ENCODE peak calls at places on chromosomes 4 and X, in five cellular contexts. One of them, this sample, is unnamed.
A peak's percentile ranks its signal among the peaks of the same experiment; 100 is the strongest.

GRCh38 chr4:22071749-22072148 is 123.2 kb upstream of the KCNIP4 start:
- DNase-seq in neuronal stem cell: no peak
- DNase-seq in mesenchymal stem cell: no peak
- DNase-seq in IMR-90: no peak
- DNase-seq in H9: no peak
- DNase-seq in this sample: peak; percentile 36

GRCh38 chr4:105061136-105061696 is 85.5 kb upstream of the TET2 start:
- DNase-seq in neuronal stem cell: peak; percentile 20
- DNase-seq in H9: peak; percentile 32
- DNase-seq in IMR-90: peak; percentile 5
- DNase-seq in mesenchymal stem cell: no peak
- DNase-seq in this sample: peak; percentile 33

GRCh38 chr4:147088141-147088540 is 142.5 kb upstream of the TTC29 start:
- DNase-seq in neuronal stem cell: no peak
- DNase-seq in H9: no peak
- DNase-seq in mesenchymal stem cell: no peak
- DNase-seq in IMR-90: peak; percentile 16
- DNase-seq in this sample: no peak

GRCh38 chr4:147938481-147938880 is 206.6 kb downstream of the ARHGAP10 start:
- DNase-seq in neuronal stem cell: peak; percentile 61
- DNase-seq in mesenchymal stem cell: no peak
- DNase-seq in H9: no peak
- DNase-seq in IMR-90: no peak
- DNase-seq in this sample: no peak

GRCh38 chr4:172680701-172681100 is 487.9 kb upstream of the GALNT7 start:
- DNase-seq in IMR-90: peak; percentile 12
- DNase-seq in neuronal stem cell: no peak
- DNase-seq in H9: no peak
- DNase-seq in mesenchymal stem cell: peak; percentile 6
- DNase-seq in this sample: no peak

GRCh38 chr4:67320645-67321044 is 224.7 kb downstream of the CENPC start:
- DNase-seq in mesenchymal stem cell: no peak
- DNase-seq in IMR-90: no peak
- DNase-seq in neuronal stem cell: no peak
- DNase-seq in H9: no peak
- DNase-seq in this sample: no peak

GRCh38 chr4:95835672-95836071 is 4.2 kb upstream of the PDHA2 start:
- DNase-seq in mesenchymal stem cell: peak; percentile 22
- DNase-seq in IMR-90: no peak
- DNase-seq in neuronal stem cell: peak; percentile 24
- DNase-seq in H9: peak; percentile 35
- DNase-seq in this sample: peak; percentile 23

GRCh38 chr4:184583738-184584502 is 65.3 kb downstream of the CASP3 start:
- DNase-seq in mesenchymal stem cell: no peak
- DNase-seq in H9: no peak
- DNase-seq in IMR-90: no peak
- DNase-seq in neuronal stem cell: no peak
- DNase-seq in this sample: no peak

GRCh38 chr4:39855909-39856512 is 121.7 kb downstream of the PDS5A start:
- DNase-seq in neuronal stem cell: no peak
- DNase-seq in IMR-90: peak; percentile 48
- DNase-seq in H9: no peak
- DNase-seq in mesenchymal stem cell: peak; percentile 34
- DNase-seq in this sample: peak; percentile 73

GRCh38 chrX:103362504-103362903 is 6.2 kb downstream of the TCEAL9 start:
- DNase-seq in mesenchymal stem cell: peak; percentile 34
- DNase-seq in neuronal stem cell: no peak
- DNase-seq in IMR-90: peak; percentile 57
- DNase-seq in H9: no peak
- DNase-seq in this sample: peak; percentile 70

GRCh38 chr4:1058997-1059665 is 47.7 kb downstream of the FGFRL1 start:
- DNase-seq in H9: peak; percentile 27
- DNase-seq in mesenchymal stem cell: no peak
- DNase-seq in neuronal stem cell: no peak
- DNase-seq in IMR-90: no peak
- DNase-seq in this sample: no peak

GRCh38 chr4:169253904-169254303 is 16.9 kb downstream of the SH3RF1 start:
- DNase-seq in neuronal stem cell: no peak
- DNase-seq in mesenchymal stem cell: peak; percentile 74
- DNase-seq in H9: no peak
- DNase-seq in IMR-90: peak; percentile 94
- DNase-seq in this sample: no peak

GRCh38 chr4:148090503-148091476 is 351.4 kb downstream of the NR3C2 start:
- DNase-seq in mesenchymal stem cell: no peak
- DNase-seq in IMR-90: no peak
- DNase-seq in H9: no peak
- DNase-seq in neuronal stem cell: no peak
- DNase-seq in this sample: no peak

GRCh38 chr4:73669410-73670183 is 49.4 kb upstream of the RASSF6 start:
- DNase-seq in H9: no peak
- DNase-seq in IMR-90: no peak
- DNase-seq in neuronal stem cell: no peak
- DNase-seq in mesenchymal stem cell: no peak
- DNase-seq in this sample: no peak

GRCh38 chrX:1578511-1579173 is 12.8 kb upstream of the AKAP17A start:
- DNase-seq in neuronal stem cell: no peak
- DNase-seq in H9: no peak
- DNase-seq in IMR-90: no peak
- DNase-seq in mesenchymal stem cell: no peak
- DNase-seq in this sample: no peak

GRCh38 chrX:112841114-112841819 is 636 bp upstream of the AMOT start:
- DNase-seq in neuronal stem cell: peak; percentile 73
- DNase-seq in mesenchymal stem cell: peak; percentile 84
- DNase-seq in H9: peak; percentile 92
- DNase-seq in IMR-90: peak; percentile 87
- DNase-seq in this sample: peak; percentile 76

GRCh38 chrX:53732797-53733196 is 46.3 kb upstream of the HUWE1 start:
- DNase-seq in H9: no peak
- DNase-seq in neuronal stem cell: no peak
- DNase-seq in mesenchymal stem cell: no peak
- DNase-seq in IMR-90: no peak
- DNase-seq in this sample: no peak

GRCh38 chrX:23616361-23616760 is 50.9 kb upstream of the PRDX4 start:
- DNase-seq in H9: no peak
- DNase-seq in mesenchymal stem cell: peak; percentile 11
- DNase-seq in IMR-90: peak; percentile 38
- DNase-seq in neuronal stem cell: no peak
- DNase-seq in this sample: no peak

GRCh38 chrX:153161952-153162351 is 17.1 kb upstream of the MAGEA1 start:
- DNase-seq in mesenchymal stem cell: no peak
- DNase-seq in neuronal stem cell: no peak
- DNase-seq in IMR-90: no peak
- DNase-seq in H9: no peak
- DNase-seq in this sample: no peak

GRCh38 chrX:13742397-13743176 is 8.0 kb downstream of the OFD1 start:
- DNase-seq in H9: no peak
- DNase-seq in mesenchymal stem cell: peak; percentile 51
- DNase-seq in neuronal stem cell: no peak
- DNase-seq in IMR-90: no peak
- DNase-seq in this sample: no peak

GRCh38 chrX:1807301-1807731 is 192.5 kb downstream of the ASMT start:
- DNase-seq in neuronal stem cell: peak; percentile 47
- DNase-seq in IMR-90: peak; percentile 2
- DNase-seq in mesenchymal stem cell: no peak
- DNase-seq in H9: peak; percentile 54
- DNase-seq in this sample: no peak

GRCh38 chr4:162232349-162232748 is 68.5 kb upstream of the FSTL5 start:
- DNase-seq in IMR-90: no peak
- DNase-seq in mesenchymal stem cell: no peak
- DNase-seq in neuronal stem cell: no peak
- DNase-seq in H9: no peak
- DNase-seq in this sample: no peak

GRCh38 chr4:186472948-186473347 is 82.4 kb downstream of the MTNR1A start:
- DNase-seq in neuronal stem cell: peak; percentile 17
- DNase-seq in H9: peak; percentile 43
- DNase-seq in IMR-90: peak; percentile 56
- DNase-seq in mesenchymal stem cell: peak; percentile 33
- DNase-seq in this sample: peak; percentile 53

GRCh38 chrX:21721175-21721574 is 36.7 kb downstream of the SMPX start:
- DNase-seq in neuronal stem cell: no peak
- DNase-seq in H9: no peak
- DNase-seq in IMR-90: peak; percentile 38
- DNase-seq in mesenchymal stem cell: no peak
- DNase-seq in this sample: no peak

GRCh38 chr4:105306158-105306781 is 159.6 kb downstream of the TET2 start:
- DNase-seq in H9: no peak
- DNase-seq in IMR-90: no peak
- DNase-seq in mesenchymal stem cell: no peak
- DNase-seq in neuronal stem cell: no peak
- DNase-seq in this sample: no peak

GRCh38 chr4:85823295-85823694 is 348.3 kb downstream of the ARHGAP24 start:
- DNase-seq in mesenchymal stem cell: no peak
- DNase-seq in H9: peak; percentile 33
- DNase-seq in IMR-90: peak; percentile 62
- DNase-seq in neuronal stem cell: no peak
- DNase-seq in this sample: no peak

GRCh38 chr4:140213736-140214135 is 59.8 kb upstream of the MAML3 start:
- DNase-seq in mesenchymal stem cell: peak; percentile 10
- DNase-seq in IMR-90: peak; percentile 66
- DNase-seq in H9: no peak
- DNase-seq in neuronal stem cell: no peak
- DNase-seq in this sample: no peak

GRCh38 chr4:140213116-140213515 is 59.1 kb upstream of the MAML3 start:
- DNase-seq in neuronal stem cell: no peak
- DNase-seq in H9: no peak
- DNase-seq in IMR-90: no peak
- DNase-seq in mesenchymal stem cell: no peak
- DNase-seq in this sample: no peak

GRCh38 chr4:140212171-140212570 is 58.2 kb upstream of the MAML3 start:
- DNase-seq in mesenchymal stem cell: no peak
- DNase-seq in H9: no peak
- DNase-seq in neuronal stem cell: no peak
- DNase-seq in IMR-90: no peak
- DNase-seq in this sample: no peak

GRCh38 chr4:140212646-140213045 is 58.7 kb upstream of the MAML3 start:
- DNase-seq in IMR-90: no peak
- DNase-seq in mesenchymal stem cell: no peak
- DNase-seq in H9: no peak
- DNase-seq in neuronal stem cell: no peak
- DNase-seq in this sample: peak; percentile 40

DNA sequence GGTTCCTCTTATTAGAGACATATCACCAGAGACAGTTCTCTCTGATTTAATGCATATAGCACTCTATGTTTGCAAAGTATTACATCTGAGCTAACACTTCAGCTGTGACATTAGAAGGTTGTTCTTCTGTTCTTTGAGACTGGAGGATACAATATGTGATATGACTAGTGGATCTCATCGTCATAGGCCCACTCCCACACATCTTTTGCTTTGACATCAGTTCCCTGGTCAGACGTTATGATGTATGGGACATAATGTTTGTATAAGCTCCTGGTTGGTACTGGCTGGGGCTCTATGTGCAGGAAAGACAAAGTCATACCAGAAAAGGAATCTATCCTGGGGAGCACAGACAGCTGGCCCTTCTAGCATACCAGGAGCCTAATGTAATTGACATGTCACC is 57.7 kb upstream of the MAML3 start:
- DNase-seq in mesenchymal stem cell: no peak
- DNase-seq in H9: no peak
- DNase-seq in IMR-90: no peak
- DNase-seq in neuronal stem cell: no peak
- DNase-seq in this sample: no peak
- H4K91ac ChIP-seq in mesenchymal stem cell: no peak overlapping the region
- H4K91ac ChIP-seq in H9: no peak overlapping the region
- H4K91ac ChIP-seq in IMR-90: no peak overlapping the region
- H4K91ac ChIP-seq in neuronal stem cell: no peak overlapping the region
- H4K91ac ChIP-seq in this sample: no peak overlapping the region

GRCh38 chr4:5444918-5445517 is 263.3 kb downstream of the EVC2 start:
- DNase-seq in neuronal stem cell: no peak
- DNase-seq in H9: no peak
- DNase-seq in mesenchymal stem cell: no peak
- DNase-seq in IMR-90: no peak
- DNase-seq in this sample: no peak
- H4K91ac ChIP-seq in neuronal stem cell: no peak overlapping the region
- H4K91ac ChIP-seq in H9: no peak overlapping the region
- H4K91ac ChIP-seq in mesenchymal stem cell: no peak overlapping the region
- H4K91ac ChIP-seq in IMR-90: no peak overlapping the region
- H4K91ac ChIP-seq in this sample: no peak overlapping the region

GRCh38 chr4:81469774-81470455 is 1.8 kb downstream of the RASGEF1B start:
- DNase-seq in H9: no peak
- DNase-seq in IMR-90: no peak
- DNase-seq in mesenchymal stem cell: no peak
- DNase-seq in neuronal stem cell: no peak
- DNase-seq in this sample: no peak

GRCh38 chr4:81473086-81473396 is 1.3 kb upstream of the RASGEF1B start:
- DNase-seq in IMR-90: no peak
- DNase-seq in mesenchymal stem cell: no peak
- DNase-seq in neuronal stem cell: no peak
- DNase-seq in H9: no peak
- DNase-seq in this sample: no peak

GRCh38 chr4:81472249-81473085 is 760 bp upstream of the RASGEF1B start:
- DNase-seq in neuronal stem cell: peak; percentile 35
- DNase-seq in mesenchymal stem cell: peak; percentile 44
- DNase-seq in H9: peak; percentile 42
- DNase-seq in IMR-90: no peak
- DNase-seq in this sample: peak; percentile 44

GRCh38 chr4:81470456-81471327 is 1.0 kb downstream of the RASGEF1B start:
- DNase-seq in H9: peak; percentile 45
- DNase-seq in IMR-90: no peak
- DNase-seq in neuronal stem cell: no peak
- DNase-seq in mesenchymal stem cell: peak; percentile 13
- DNase-seq in this sample: no peak

DNA sequence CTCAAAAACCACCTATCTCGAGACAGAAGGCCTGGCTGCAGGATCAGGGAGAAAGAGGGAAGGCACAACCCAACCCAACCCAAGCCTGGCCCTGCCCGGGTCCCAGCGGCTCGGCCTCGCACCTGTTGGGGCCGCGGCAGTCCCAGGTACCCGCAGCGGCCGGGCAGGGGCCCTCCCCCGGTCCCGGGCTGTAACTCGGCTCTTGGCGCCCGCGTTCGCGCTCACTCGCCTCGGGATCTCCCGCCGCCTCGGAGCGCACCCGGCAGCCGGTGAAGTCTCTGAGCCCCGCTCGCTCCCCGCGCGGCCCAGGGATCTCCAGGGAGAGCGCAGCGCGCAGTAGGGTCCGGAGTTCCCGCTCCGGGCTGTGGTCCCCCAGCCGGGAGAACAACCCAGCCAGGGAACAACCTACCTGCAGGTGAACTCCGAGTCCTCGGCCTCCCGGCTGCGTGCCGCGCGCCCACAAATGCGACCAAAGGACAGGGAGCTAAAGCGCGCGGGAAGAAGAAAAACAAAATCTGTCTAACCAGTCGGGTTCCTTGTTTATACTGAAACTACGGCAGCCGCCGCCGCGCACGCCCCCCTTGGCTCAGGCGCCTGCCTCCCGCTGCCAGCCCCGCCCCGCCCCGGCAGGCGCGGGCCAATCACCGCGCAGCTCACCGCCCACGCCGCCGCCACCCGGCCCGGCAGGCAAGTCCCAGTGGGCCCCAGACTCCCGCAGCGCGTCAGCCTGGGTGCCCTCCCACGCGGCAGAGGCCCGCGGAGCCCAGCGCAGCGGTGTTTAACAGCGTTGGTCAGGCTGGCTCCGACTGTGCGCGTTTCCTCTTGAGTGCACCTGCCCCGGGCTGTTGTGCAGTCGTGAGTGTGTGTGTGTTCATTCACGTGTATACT is at the start of gene RASGEF1B:
- DNase-seq in neuronal stem cell: peak; percentile 67
- DNase-seq in mesenchymal stem cell: peak; percentile 65
- DNase-seq in IMR-90: peak; percentile 62
- DNase-seq in H9: peak; percentile 75
- DNase-seq in this sample: peak; percentile 87
- H4K91ac ChIP-seq in neuronal stem cell: no peak within 1 kb of the TSS
- H4K91ac ChIP-seq in mesenchymal stem cell: no peak within 1 kb of the TSS
- H4K91ac ChIP-seq in IMR-90: no peak within 1 kb of the TSS
- H4K91ac ChIP-seq in H9: no peak within 1 kb of the TSS
- H4K91ac ChIP-seq in this sample: no peak within 1 kb of the TSS

GRCh38 chr4:8377103-8378075 is 63.1 kb downstream of the ACOX3 start:
- DNase-seq in IMR-90: no peak
- DNase-seq in H9: no peak
- DNase-seq in neuronal stem cell: no peak
- DNase-seq in mesenchymal stem cell: no peak
- DNase-seq in this sample: no peak
- H4K91ac ChIP-seq in IMR-90: no peak overlapping the region
- H4K91ac ChIP-seq in H9: no peak overlapping the region
- H4K91ac ChIP-seq in neuronal stem cell: no peak overlapping the region
- H4K91ac ChIP-seq in mesenchymal stem cell: no peak overlapping the region
- H4K91ac ChIP-seq in this sample: no peak overlapping the region